ENCODE peak calls at places on chromosomes 5 and 9, in six cellular contexts. B is DMS79, G is HTR-8/SVneo, C is HT1080, I is progenitor cell of endocrine pancreas, Z is kidney epithelial cell. F is an unnamed sample.

GRCh38 chr5:79924936-79925893 is 65.8 kb downstream of the MTX3 start:
- DNase-seq in C (peak), Z (no peak), B (no peak), I (no peak), G (no peak), F (no peak)

GRCh38 chr9:88794100-88794499 is 197.2 kb upstream of the S1PR3 start:
- DNase-seq in G (no peak), C (no peak), I (no peak), Z (no peak), B (no peak), F (no peak)

GRCh38 chr9:134141906-134142305 is 6.0 kb downstream of the WDR5 start:
- DNase-seq in B (no peak), C (no peak), Z (no peak), I (no peak), G (no peak), F (no peak)

GRCh38 chr5:73338201-73339126 is 110.1 kb downstream of the FOXD1 start:
- DNase-seq in B (no peak), Z (no peak), C (no peak), G (no peak), I (no peak), F (no peak)

GRCh38 chr5:139246394-139246793 is 47.1 kb upstream of the MATR3 start:
- DNase-seq in I (no peak), G (peak), B (no peak), Z (no peak), C (peak), F (no peak)

GRCh38 chr9:34271618-34272017 is 57.5 kb downstream of the KIF24 start:
- DNase-seq in Z (no peak), G (no peak), I (no peak), C (no peak), B (no peak), F (no peak)

GRCh38 chr9:121912812-121913627 is 180.1 kb downstream of the TTLL11 start:
- DNase-seq in I (no peak), C (no peak), B (no peak), G (no peak), Z (no peak), F (no peak)

GRCh38 chr9:86387376-86387775 is 33.2 kb upstream of the TUT7 start:
- DNase-seq in C (no peak), Z (no peak), I (no peak), G (no peak), B (no peak), F (no peak)

GRCh38 chr5:69032009-69032408 is 61.8 kb upstream of the SLC30A5 start:
- DNase-seq in G (no peak), I (no peak), Z (no peak), B (no peak), C (no peak), F (no peak)

GRCh38 chr9:4865685-4866084 is 72.9 kb downstream of the RCL1 start:
- DNase-seq in Z (no peak), G (no peak), B (no peak), C (no peak), I (no peak), F (no peak)

GRCh38 chr9:123324767-123325183 is 31.2 kb upstream of the CRB2 start:
- DNase-seq in B (no peak), G (no peak), Z (no peak), C (no peak), I (no peak), F (no peak)

GRCh38 chr5:65020492-65020891 is 251.8 kb downstream of the CWC27 start:
- DNase-seq in B (no peak), I (no peak), C (peak), G (no peak), Z (no peak), F (no peak)